ENCODE peak calls at places on chromosomes 5 and 9, in five cellular contexts. F is mucosa of gallbladder, V is globus pallidus, C is DMS153, G is T-cell. A is an unnamed sample.

GRCh38 chr5:1005904-1006655 is 2.5 kb upstream of the NKD2 start:
- DNase-seq in F (no peak), V (no peak), C (no peak), G (no peak), A (peak)

GRCh38 chr5:148912714-148913398 is 86.4 kb downstream of the ADRB2 start:
- DNase-seq in F (no peak), V (no peak), C (no peak), G (no peak), A (no peak)

GRCh38 chr5:40446910-40447309 is 232.8 kb upstream of the PTGER4 start:
- DNase-seq in F (no peak), V (no peak), C (peak), G (no peak), A (no peak)

GRCh38 chr5:151923865-151924264 is 786 bp downstream of the GLRA1 start:
- DNase-seq in F (no peak), V (no peak), C (no peak), G (no peak), A (no peak)

GRCh38 chr9:79817469-79818004 is 245.8 kb downstream of the TLE4 start:
- DNase-seq in F (no peak), V (no peak), C (no peak), G (no peak), A (peak)

GRCh38 chr5:62354028-62354874 is 48.2 kb downstream of the KIF2A start:
- DNase-seq in F (peak), V (peak), C (no peak), G (no peak), A (no peak)

GRCh38 chr5:172509405-172509781 is 55.1 kb upstream of the SH3PXD2B start:
- DNase-seq in F (peak), V (no peak), C (peak), G (no peak), A (peak)

GRCh38 chr5:148387325-148387724 is 3.6 kb downstream of the FBXO38 start:
- DNase-seq in F (no peak), V (no peak), C (no peak), G (no peak), A (no peak)

GRCh38 chr5:52017567-52017966 is 634.3 kb downstream of the ISL1 start:
- DNase-seq in F (no peak), V (no peak), C (no peak), G (no peak), A (no peak)

GRCh38 chr5:144575736-144576135 is 405.1 kb downstream of the KCTD16 start:
- DNase-seq in F (no peak), V (no peak), C (no peak), G (no peak), A (no peak)

GRCh38 chr9:128683340-128684064 is 5.5 kb upstream of the SET start:
- DNase-seq in F (peak), V (no peak), C (no peak), G (no peak), A (no peak)

A was measured in right atrium auricular region.